ENCODE peak calls at places on chromosomes 13 and 19, in eight cellular contexts. One of them, this sample, is unnamed.

GRCh38 chr13:112783946-112784500 is 94.2 kb downstream of the ATP11A start:
- DNase-seq in sigmoid colon: no peak
- DNase-seq in keratinocyte: no peak
- DNase-seq in astrocyte: no peak
- DNase-seq in NB4: no peak
- DNase-seq in CD4-positive, alpha-beta T cell: no peak
- DNase-seq in fibroblast of mammary gland: no peak
- DNase-seq in HFF-Myc: no peak
- DNase-seq in this sample: no peak

GRCh38 chr19:39843919-39844793 is 2.0 kb downstream of the FBL start:
- DNase-seq in sigmoid colon: no peak
- DNase-seq in keratinocyte: no peak
- DNase-seq in astrocyte: peak; percentile 16
- DNase-seq in NB4: peak; percentile 55
- DNase-seq in CD4-positive, alpha-beta T cell: no peak
- DNase-seq in fibroblast of mammary gland: peak; percentile 71
- DNase-seq in HFF-Myc: no peak
- DNase-seq in this sample: peak; percentile 30

GRCh38 chr13:22748866-22749586 is 431.8 kb upstream of the SGCG start:
- DNase-seq in sigmoid colon: no peak
- DNase-seq in keratinocyte: no peak
- DNase-seq in astrocyte: no peak
- DNase-seq in NB4: no peak
- DNase-seq in CD4-positive, alpha-beta T cell: no peak
- DNase-seq in fibroblast of mammary gland: no peak
- DNase-seq in HFF-Myc: no peak
- DNase-seq in this sample: no peak

GRCh38 chr19:51320258-51320657 is 8.8 kb downstream of the IGLON5 start:
- DNase-seq in sigmoid colon: no peak
- DNase-seq in keratinocyte: no peak
- DNase-seq in astrocyte: no peak
- DNase-seq in NB4: no peak
- DNase-seq in CD4-positive, alpha-beta T cell: no peak
- DNase-seq in fibroblast of mammary gland: no peak
- DNase-seq in HFF-Myc: no peak
- DNase-seq in this sample: no peak

GRCh38 chr13:99812611-99813010 is 159.0 kb downstream of the ZIC5 start:
- DNase-seq in sigmoid colon: no peak
- DNase-seq in keratinocyte: no peak
- DNase-seq in astrocyte: peak; percentile 56
- DNase-seq in NB4: no peak
- DNase-seq in CD4-positive, alpha-beta T cell: no peak
- DNase-seq in fibroblast of mammary gland: peak; percentile 47
- DNase-seq in HFF-Myc: no peak
- DNase-seq in this sample: no peak

GRCh38 chr19:4638828-4639530 is at the start of gene TNFAIP8L1:
- DNase-seq in sigmoid colon: peak; percentile 98
- DNase-seq in keratinocyte: peak; percentile 67
- DNase-seq in astrocyte: peak; percentile 74
- DNase-seq in NB4: peak; percentile 96
- DNase-seq in CD4-positive, alpha-beta T cell: peak; percentile 99
- DNase-seq in fibroblast of mammary gland: peak; percentile 91
- DNase-seq in HFF-Myc: peak; percentile 74
- DNase-seq in this sample: peak; percentile 99

GRCh38 chr19:38263696-38264485 is 482 bp upstream of the SPINT2 start:
- DNase-seq in sigmoid colon: no peak
- DNase-seq in keratinocyte: no peak
- DNase-seq in astrocyte: peak; percentile 54
- DNase-seq in NB4: no peak
- DNase-seq in CD4-positive, alpha-beta T cell: peak; percentile 84
- DNase-seq in fibroblast of mammary gland: no peak
- DNase-seq in HFF-Myc: no peak
- DNase-seq in this sample: peak; percentile 89

GRCh38 chr13:27131906-27132305 is 39.7 kb downstream of the USP12 start:
- DNase-seq in sigmoid colon: no peak
- DNase-seq in keratinocyte: no peak
- DNase-seq in astrocyte: no peak
- DNase-seq in NB4: no peak
- DNase-seq in CD4-positive, alpha-beta T cell: no peak
- DNase-seq in fibroblast of mammary gland: no peak
- DNase-seq in HFF-Myc: no peak
- DNase-seq in this sample: no peak

GRCh38 chr13:113848020-113848419 is 15.9 kb downstream of the GAS6 start:
- DNase-seq in sigmoid colon: no peak
- DNase-seq in keratinocyte: no peak
- DNase-seq in astrocyte: no peak
- DNase-seq in NB4: no peak
- DNase-seq in CD4-positive, alpha-beta T cell: no peak
- DNase-seq in fibroblast of mammary gland: no peak
- DNase-seq in HFF-Myc: no peak
- DNase-seq in this sample: no peak

GRCh38 chr19:46861691-46862503 is 1.1 kb downstream of the ARHGAP35 start:
- DNase-seq in sigmoid colon: peak; percentile 70
- DNase-seq in keratinocyte: no peak
- DNase-seq in astrocyte: no peak
- DNase-seq in NB4: peak; percentile 73
- DNase-seq in CD4-positive, alpha-beta T cell: no peak
- DNase-seq in fibroblast of mammary gland: peak; percentile 24
- DNase-seq in HFF-Myc: no peak
- DNase-seq in this sample: peak; percentile 22

GRCh38 chr19:2734589-2735288 is 5.1 kb downstream of the SLC39A3 start:
- DNase-seq in sigmoid colon: no peak
- DNase-seq in keratinocyte: no peak
- DNase-seq in astrocyte: no peak
- DNase-seq in NB4: peak; percentile 50
- DNase-seq in CD4-positive, alpha-beta T cell: no peak
- DNase-seq in fibroblast of mammary gland: no peak
- DNase-seq in HFF-Myc: no peak
- DNase-seq in this sample: no peak

GRCh38 chr19:2586196-2586595 is 110.3 kb downstream of the GADD45B start:
- DNase-seq in sigmoid colon: peak; percentile 45
- DNase-seq in keratinocyte: no peak
- DNase-seq in astrocyte: no peak
- DNase-seq in NB4: no peak
- DNase-seq in CD4-positive, alpha-beta T cell: no peak
- DNase-seq in fibroblast of mammary gland: no peak
- DNase-seq in HFF-Myc: no peak
- DNase-seq in this sample: no peak

GRCh38 chr19:57803594-57804325 is 11.0 kb downstream of the ZNF552 start:
- DNase-seq in sigmoid colon: no peak
- DNase-seq in keratinocyte: no peak
- DNase-seq in astrocyte: peak; percentile 99
- DNase-seq in NB4: no peak
- DNase-seq in CD4-positive, alpha-beta T cell: no peak
- DNase-seq in fibroblast of mammary gland: peak; percentile 62
- DNase-seq in HFF-Myc: peak; percentile 48
- DNase-seq in this sample: peak; percentile 55

GRCh38 chr19:5914946-5915781 is 1.1 kb downstream of the CAPS start:
- DNase-seq in sigmoid colon: no peak
- DNase-seq in keratinocyte: no peak
- DNase-seq in astrocyte: no peak
- DNase-seq in NB4: no peak
- DNase-seq in CD4-positive, alpha-beta T cell: no peak
- DNase-seq in fibroblast of mammary gland: no peak
- DNase-seq in HFF-Myc: no peak
- DNase-seq in this sample: no peak

GRCh38 chr13:24208314-24208713 is 47.8 kb downstream of the SPATA13 start:
- DNase-seq in sigmoid colon: no peak
- DNase-seq in keratinocyte: peak; percentile 13
- DNase-seq in astrocyte: peak; percentile 86
- DNase-seq in NB4: no peak
- DNase-seq in CD4-positive, alpha-beta T cell: no peak
- DNase-seq in fibroblast of mammary gland: peak; percentile 95
- DNase-seq in HFF-Myc: peak; percentile 53
- DNase-seq in this sample: no peak

GRCh38 chr19:5931251-5931650 is 17.2 kb downstream of the CAPS start:
- DNase-seq in sigmoid colon: no peak
- DNase-seq in keratinocyte: no peak
- DNase-seq in astrocyte: no peak
- DNase-seq in NB4: no peak
- DNase-seq in CD4-positive, alpha-beta T cell: no peak
- DNase-seq in fibroblast of mammary gland: no peak
- DNase-seq in HFF-Myc: no peak
- DNase-seq in this sample: no peak

GRCh38 chr13:111533900-111534645 is 213.6 kb downstream of the TEX29 start:
- DNase-seq in sigmoid colon: no peak
- DNase-seq in keratinocyte: no peak
- DNase-seq in astrocyte: no peak
- DNase-seq in NB4: no peak
- DNase-seq in CD4-positive, alpha-beta T cell: no peak
- DNase-seq in fibroblast of mammary gland: no peak
- DNase-seq in HFF-Myc: no peak
- DNase-seq in this sample: no peak

GRCh38 chr13:111528513-111528912 is 208.1 kb downstream of the TEX29 start:
- DNase-seq in sigmoid colon: no peak
- DNase-seq in keratinocyte: no peak
- DNase-seq in astrocyte: no peak
- DNase-seq in NB4: no peak
- DNase-seq in CD4-positive, alpha-beta T cell: no peak
- DNase-seq in fibroblast of mammary gland: no peak
- DNase-seq in HFF-Myc: no peak
- DNase-seq in this sample: no peak

GRCh38 chr13:111532111-111532510 is 211.7 kb downstream of the TEX29 start:
- DNase-seq in sigmoid colon: no peak
- DNase-seq in keratinocyte: no peak
- DNase-seq in astrocyte: no peak
- DNase-seq in NB4: no peak
- DNase-seq in CD4-positive, alpha-beta T cell: no peak
- DNase-seq in fibroblast of mammary gland: no peak
- DNase-seq in HFF-Myc: no peak
- DNase-seq in this sample: no peak

GRCh38 chr13:111530137-111530536 is 209.7 kb downstream of the TEX29 start:
- DNase-seq in sigmoid colon: no peak
- DNase-seq in keratinocyte: no peak
- DNase-seq in astrocyte: no peak
- DNase-seq in NB4: no peak
- DNase-seq in CD4-positive, alpha-beta T cell: no peak
- DNase-seq in fibroblast of mammary gland: no peak
- DNase-seq in HFF-Myc: no peak
- DNase-seq in this sample: no peak

DNA sequence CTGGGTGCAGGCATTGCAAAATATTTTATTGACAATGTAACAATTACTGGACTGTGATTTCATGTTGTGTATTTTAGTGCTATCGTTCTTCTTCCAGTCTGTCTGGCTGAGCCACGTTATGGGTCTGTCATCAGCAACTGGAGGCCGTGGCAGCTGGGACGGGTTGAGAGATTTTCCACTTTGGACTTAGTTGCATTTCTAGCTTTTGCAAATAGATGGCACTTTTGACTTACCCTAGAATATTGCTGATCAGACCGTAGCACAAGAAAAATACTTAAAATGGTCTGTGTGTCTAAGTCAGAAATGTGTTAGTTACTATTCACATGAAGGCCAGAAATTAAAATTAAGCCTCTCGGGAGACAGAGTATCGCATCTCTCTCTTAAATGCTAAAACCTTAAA is 211.1 kb downstream of the TEX29 start:
- DNase-seq in sigmoid colon: no peak
- DNase-seq in keratinocyte: no peak
- DNase-seq in astrocyte: no peak
- DNase-seq in NB4: peak; percentile 52
- DNase-seq in CD4-positive, alpha-beta T cell: no peak
- DNase-seq in fibroblast of mammary gland: peak; percentile 3
- DNase-seq in HFF-Myc: no peak
- DNase-seq in this sample: no peak
- TF ChIP-seq CTCF in sigmoid colon: no peak
- TF ChIP-seq CTCF in keratinocyte: no peak
- TF ChIP-seq CTCF in astrocyte: no peak
- TF ChIP-seq CTCF in NB4: peak; percentile 11
- TF ChIP-seq CTCF in CD4-positive, alpha-beta T cell: no peak
- TF ChIP-seq CTCF in fibroblast of mammary gland: no peak
- TF ChIP-seq CTCF in HFF-Myc: no peak
- TF ChIP-seq CTCF in this sample: no peak

GRCh38 chr13:47230155-47230554 is 333.3 kb upstream of the HTR2A start:
- DNase-seq in sigmoid colon: no peak
- DNase-seq in keratinocyte: no peak
- DNase-seq in astrocyte: no peak
- DNase-seq in NB4: no peak
- DNase-seq in CD4-positive, alpha-beta T cell: no peak
- DNase-seq in fibroblast of mammary gland: no peak
- DNase-seq in HFF-Myc: no peak
- DNase-seq in this sample: no peak

GRCh38 chr13:47232516-47232915 is 335.7 kb upstream of the HTR2A start:
- DNase-seq in sigmoid colon: no peak
- DNase-seq in keratinocyte: no peak
- DNase-seq in astrocyte: no peak
- DNase-seq in NB4: no peak
- DNase-seq in CD4-positive, alpha-beta T cell: no peak
- DNase-seq in fibroblast of mammary gland: no peak
- DNase-seq in HFF-Myc: no peak
- DNase-seq in this sample: no peak

GRCh38 chr13:47220453-47221150 is 323.7 kb upstream of the HTR2A start:
- DNase-seq in sigmoid colon: no peak
- DNase-seq in keratinocyte: no peak
- DNase-seq in astrocyte: peak; percentile 61
- DNase-seq in NB4: no peak
- DNase-seq in CD4-positive, alpha-beta T cell: no peak
- DNase-seq in fibroblast of mammary gland: no peak
- DNase-seq in HFF-Myc: no peak
- DNase-seq in this sample: no peak

DNA sequence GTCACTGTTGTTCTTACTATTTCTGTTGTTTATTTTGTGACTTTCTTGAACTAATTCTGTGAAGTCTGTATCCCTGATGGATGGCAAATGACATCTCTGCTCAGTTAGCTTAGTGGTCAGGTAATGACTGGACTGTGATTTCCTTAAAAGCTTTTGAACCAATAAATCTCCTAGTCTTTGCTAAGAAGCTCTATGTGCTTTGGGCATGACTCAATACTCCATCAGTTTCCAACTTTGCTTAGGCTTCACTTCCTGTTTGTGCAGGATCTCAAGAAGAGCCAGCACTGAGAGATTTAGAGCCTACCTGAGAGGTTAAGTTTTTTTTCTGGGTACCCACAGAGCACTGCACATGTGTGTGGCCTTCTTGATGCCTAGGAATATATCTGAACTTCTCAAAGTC is 329.7 kb upstream of the HTR2A start:
- DNase-seq in sigmoid colon: no peak
- DNase-seq in keratinocyte: no peak
- DNase-seq in astrocyte: no peak
- DNase-seq in NB4: no peak
- DNase-seq in CD4-positive, alpha-beta T cell: no peak
- DNase-seq in fibroblast of mammary gland: peak; percentile 51
- DNase-seq in HFF-Myc: no peak
- DNase-seq in this sample: no peak
- TF ChIP-seq CTCF in sigmoid colon: no peak
- TF ChIP-seq CTCF in keratinocyte: no peak
- TF ChIP-seq CTCF in astrocyte: no peak
- TF ChIP-seq CTCF in NB4: no peak
- TF ChIP-seq CTCF in CD4-positive, alpha-beta T cell: no peak
- TF ChIP-seq CTCF in fibroblast of mammary gland: no peak
- TF ChIP-seq CTCF in HFF-Myc: no peak
- TF ChIP-seq CTCF in this sample: no peak

GRCh38 chr13:33874871-33875270 is 56.9 kb downstream of the RFC3 start:
- DNase-seq in sigmoid colon: no peak
- DNase-seq in keratinocyte: no peak
- DNase-seq in astrocyte: no peak
- DNase-seq in NB4: no peak
- DNase-seq in CD4-positive, alpha-beta T cell: no peak
- DNase-seq in fibroblast of mammary gland: no peak
- DNase-seq in HFF-Myc: no peak
- DNase-seq in this sample: no peak
- TF ChIP-seq CTCF in sigmoid colon: no peak
- TF ChIP-seq CTCF in keratinocyte: peak; percentile 13
- TF ChIP-seq CTCF in astrocyte: no peak
- TF ChIP-seq CTCF in NB4: no peak
- TF ChIP-seq CTCF in CD4-positive, alpha-beta T cell: no peak
- TF ChIP-seq CTCF in fibroblast of mammary gland: no peak
- TF ChIP-seq CTCF in HFF-Myc: no peak
- TF ChIP-seq CTCF in this sample: no peak

GRCh38 chr13:70964124-70964523 is 855.9 kb upstream of the KLHL1 start:
- DNase-seq in sigmoid colon: no peak
- DNase-seq in keratinocyte: no peak
- DNase-seq in astrocyte: no peak
- DNase-seq in NB4: peak; percentile 24
- DNase-seq in CD4-positive, alpha-beta T cell: no peak
- DNase-seq in fibroblast of mammary gland: no peak
- DNase-seq in HFF-Myc: no peak
- DNase-seq in this sample: no peak
- TF ChIP-seq CTCF in sigmoid colon: no peak
- TF ChIP-seq CTCF in keratinocyte: peak; percentile 4
- TF ChIP-seq CTCF in astrocyte: peak; percentile 19
- TF ChIP-seq CTCF in NB4: peak; percentile 33
- TF ChIP-seq CTCF in CD4-positive, alpha-beta T cell: no peak
- TF ChIP-seq CTCF in fibroblast of mammary gland: no peak
- TF ChIP-seq CTCF in HFF-Myc: no peak
- TF ChIP-seq CTCF in this sample: no peak